ENCODE peak calls at places on chromosomes 7 and 10, in nine cellular contexts. C is pancreas; Z is heart right ventricle; Y is esophagus squamous epithelium; S is IMR-90; D is CD8-positive, alpha-beta memory T cell; U is left ventricle myocardium inferior; R is neuronal stem cell; Q is adrenal gland. H is an unnamed sample.

GRCh38 chr7:113015038-113015645 is 71.5 kb downstream of the GPR85 start:
- DNase-seq in C (no peak), Z (no peak), Y (no peak), S (peak; percentile 60), D (no peak), U (no peak), R (no peak), Q (no peak), H (peak; percentile 25)

GRCh38 chr7:30163231-30163894 is 28.6 kb downstream of the MTURN start:
- DNase-seq in C (no peak), Z (no peak), Y (no peak), S (no peak), D (peak; percentile 58), U (no peak), R (no peak), Q (peak; percentile 32), H (peak; percentile 80)

GRCh38 chr10:96890172-96890513 is 58.0 kb downstream of the LCOR start:
- DNase-seq in C (peak; percentile 31), Z (no peak), Y (no peak), S (no peak), D (no peak), U (no peak), R (no peak), Q (no peak), H (no peak)

GRCh38 chr10:101566333-101567164 is 21.5 kb downstream of the POLL start:
- DNase-seq in C (no peak), Z (no peak), Y (no peak), S (peak; percentile 20), D (no peak), U (no peak), R (no peak), Q (no peak), H (no peak)

GRCh38 chr7:124758327-124758726 is 7.3 kb downstream of the GPR37 start:
- DNase-seq in C (no peak), Z (no peak), Y (no peak), S (peak; percentile 74), D (no peak), U (no peak), R (no peak), Q (no peak), H (no peak)

GRCh38 chr10:24238527-24239247 is 29.7 kb downstream of the KIAA1217 start:
- DNase-seq in C (peak; percentile 58), Z (no peak), Y (no peak), S (no peak), D (no peak), U (no peak), R (no peak), Q (no peak), H (no peak)

GRCh38 chr7:151745706-151746105 is 131.2 kb downstream of the PRKAG2 start:
- DNase-seq in C (no peak), Z (no peak), Y (no peak), S (no peak), D (no peak), U (no peak), R (no peak), Q (no peak), H (no peak)

GRCh38 chr10:47366056-47366631 is 17.9 kb downstream of the ZNF488 start:
- DNase-seq in C (no peak), Z (no peak), Y (no peak), S (no peak), D (no peak), U (no peak), R (no peak), Q (no peak), H (no peak)

GRCh38 chr7:79137942-79138341 is 315.5 kb downstream of the MAGI2 start:
- DNase-seq in C (no peak), Z (no peak), Y (no peak), S (peak; percentile 73), D (no peak), U (no peak), R (no peak), Q (no peak), H (no peak)

GRCh38 chr10:111551001-111551400 is 474.2 kb downstream of the ADRA2A start:
- DNase-seq in C (no peak), Z (no peak), Y (no peak), S (no peak), D (no peak), U (no peak), R (no peak), Q (no peak), H (no peak)

GRCh38 chr7:74231232-74231590 is 21.4 kb downstream of the LAT2 start:
- DNase-seq in C (no peak), Z (no peak), Y (no peak), S (no peak), D (no peak), U (no peak), R (no peak), Q (no peak), H (no peak)

GRCh38 chr7:19853261-19853832 is 79.9 kb upstream of the TMEM196 start:
- DNase-seq in C (no peak), Z (no peak), Y (no peak), S (no peak), D (no peak), U (no peak), R (no peak), Q (no peak), H (no peak)

GRCh38 chr10:3866347-3866746 is 81.3 kb upstream of the KLF6 start:
- DNase-seq in C (no peak), Z (no peak), Y (no peak), S (no peak), D (no peak), U (no peak), R (no peak), Q (no peak), H (no peak)

GRCh38 chr7:20385121-20385520 is 54.4 kb downstream of the ITGB8 start:
- DNase-seq in C (no peak), Z (no peak), Y (no peak), S (peak; percentile 89), D (no peak), U (no peak), R (no peak), Q (no peak), H (peak; percentile 18)

GRCh38 chr10:45308707-45309106 is 6.7 kb downstream of the OR13A1 start:
- DNase-seq in C (no peak), Z (no peak), Y (no peak), S (no peak), D (no peak), U (no peak), R (no peak), Q (no peak), H (no peak)

GRCh38 chr10:62054825-62055224 is 153.3 kb downstream of the ARID5B start:
- DNase-seq in C (no peak), Z (no peak), Y (no peak), S (no peak), D (no peak), U (no peak), R (no peak), Q (no peak), H (no peak)
- H3K36me3 ChIP-seq in C (peaks cover 6% of the 10 kb centered on the region), Z (peaks cover 42% of the 10 kb centered on the region), Y (peaks cover 8% of the 10 kb centered on the region), S (peaks cover 81% of the 10 kb centered on the region), D (peaks cover 27% of the 10 kb centered on the region), U (peaks cover 27% of the 10 kb centered on the region), R (no peaks in the 10 kb centered on the region), Q (peaks cover 10% of the 10 kb centered on the region), H (peaks cover 93% of the 10 kb centered on the region)

GRCh38 chr7:143408247-143408685 is 390 bp downstream of the EPHA1 start:
- DNase-seq in C (peak; percentile 42), Z (no peak), Y (no peak), S (no peak), D (no peak), U (no peak), R (no peak), Q (no peak), H (no peak)

GRCh38 chr7:143411976-143412708 is 3.5 kb upstream of the EPHA1 start:
- DNase-seq in C (no peak), Z (no peak), Y (no peak), S (no peak), D (no peak), U (no peak), R (no peak), Q (no peak), H (no peak)

GRCh38 chr7:143408686-143409551 is at the start of gene EPHA1:
- DNase-seq in C (peak; percentile 86), Z (no peak), Y (no peak), S (no peak), D (peak; percentile 64), U (no peak), R (no peak), Q (no peak), H (no peak)

GRCh38 chr7:143413123-143413522 is 4.5 kb upstream of the EPHA1 start:
- DNase-seq in C (no peak), Z (no peak), Y (no peak), S (no peak), D (no peak), U (no peak), R (no peak), Q (no peak), H (no peak)

GRCh38 chr7:143410523-143411004 is 1.9 kb upstream of the EPHA1 start:
- DNase-seq in C (no peak), Z (no peak), Y (no peak), S (peak; percentile 72), D (no peak), U (no peak), R (no peak), Q (no peak), H (no peak)
- H3K4me3 ChIP-seq in C (no peak overlapping the region), Z (no peak overlapping the region), Y (no peak overlapping the region), S (no peak overlapping the region), D (no peak overlapping the region), U (no peak overlapping the region), R (no peak overlapping the region), Q (no peak overlapping the region), H (no peak overlapping the region)

GRCh38 chr10:133509700-133510099 is 17.5 kb upstream of the CYP2E1 start:
- DNase-seq in C (no peak), Z (no peak), Y (no peak), S (no peak), D (no peak), U (no peak), R (no peak), Q (no peak), H (no peak)
- H3K9me3 ChIP-seq in C (no peaks in the 10 kb centered on the region), Z (peaks cover 20% of the 10 kb centered on the region), Y (peaks cover 8% of the 10 kb centered on the region), S (no peaks in the 10 kb centered on the region), D (no peaks in the 10 kb centered on the region), U (peaks cover 22% of the 10 kb centered on the region), R (peaks cover 18% of the 10 kb centered on the region), Q (peaks cover 6% of the 10 kb centered on the region), H (no peaks in the 10 kb centered on the region)

GRCh38 chr7:143504215-143504936 is 26.7 kb downstream of the TAS2R41 start:
- DNase-seq in C (no peak), Z (no peak), Y (no peak), S (peak; percentile 28), D (no peak), U (no peak), R (no peak), Q (no peak), H (no peak)

GRCh38 chr7:143504937-143505297 is 27.2 kb downstream of the TAS2R41 start:
- DNase-seq in C (no peak), Z (no peak), Y (no peak), S (no peak), D (no peak), U (no peak), R (no peak), Q (no peak), H (no peak)

GRCh38 chr7:143507534-143507933 is 29.9 kb downstream of the TAS2R41 start:
- DNase-seq in C (no peak), Z (no peak), Y (no peak), S (no peak), D (no peak), U (no peak), R (no peak), Q (no peak), H (no peak)

GRCh38 chr7:143505845-143506244 is 28.2 kb downstream of the TAS2R41 start:
- DNase-seq in C (no peak), Z (no peak), Y (no peak), S (no peak), D (no peak), U (no peak), R (no peak), Q (no peak), H (no peak)

GRCh38 chr7:143507094-143507518 is 29.4 kb downstream of the TAS2R41 start:
- DNase-seq in C (no peak), Z (no peak), Y (no peak), S (no peak), D (no peak), U (no peak), R (no peak), Q (no peak), H (no peak)
- H3K36me3 ChIP-seq in C (no peaks in the 10 kb centered on the region), Z (no peaks in the 10 kb centered on the region), Y (no peaks in the 10 kb centered on the region), S (no peaks in the 10 kb centered on the region), D (no peaks in the 10 kb centered on the region), U (no peaks in the 10 kb centered on the region), R (no peaks in the 10 kb centered on the region), Q (no peaks in the 10 kb centered on the region), H (no peaks in the 10 kb centered on the region)